ENCODE peak calls at places on chromosomes 11 and 22, in eight cellular contexts. E, J, S, U, L, W, V and O are unnamed samples.
A peak's percentile ranks its signal among the peaks of the same experiment; 100 is the strongest.

GRCh38 chr11:67292671-67293070 is 3.6 kb downstream of the ANKRD13D start:
- DNase-seq in E (no peak), J (no peak), S (no peak), U (no peak), L (no peak), W (no peak), V (no peak), O (no peak)

GRCh38 chr11:66744485-66745355 is 15.7 kb upstream of the SPTBN2 start:
- DNase-seq in E (peak; percentile 83), J (peak; percentile 84), S (peak; percentile 98), U (peak; percentile 95), L (peak; percentile 94), W (peak; percentile 80), V (peak; percentile 87), O (peak; percentile 99)

GRCh38 chr11:117295438-117296137 is 4.4 kb downstream of the BACE1-AS start:
- DNase-seq in E (no peak), J (peak; percentile 3), S (no peak), U (no peak), L (no peak), W (no peak), V (no peak), O (no peak)

GRCh38 chr11:60869451-60869825 is 2.1 kb downstream of the ZP1 start:
- DNase-seq in E (no peak), J (no peak), S (no peak), U (peak; percentile 40), L (no peak), W (no peak), V (no peak), O (no peak)

GRCh38 chr11:78567209-78567608 is 7.5 kb downstream of the NARS2 start:
- DNase-seq in E (no peak), J (no peak), S (no peak), U (no peak), L (no peak), W (no peak), V (no peak), O (no peak)

GRCh38 chr11:99937330-99937729 is 749.8 kb upstream of the ARHGAP42 start:
- DNase-seq in E (no peak), J (no peak), S (no peak), U (no peak), L (no peak), W (no peak), V (no peak), O (no peak)

GRCh38 chr22:37383342-37383741 is 43.9 kb downstream of the ELFN2 start:
- DNase-seq in E (no peak), J (peak; percentile 31), S (peak; percentile 54), U (no peak), L (no peak), W (no peak), V (no peak), O (no peak)

GRCh38 chr11:73907191-73907590 is 30.4 kb downstream of the PAAF1 start:
- DNase-seq in E (no peak), J (peak; percentile 81), S (no peak), U (no peak), L (peak; percentile 75), W (no peak), V (no peak), O (no peak)

GRCh38 chr11:20351870-20352269 is 11.6 kb upstream of the HTATIP2 start:
- DNase-seq in E (no peak), J (no peak), S (no peak), U (no peak), L (no peak), W (no peak), V (no peak), O (no peak)

GRCh38 chr11:44097821-44098220 is 2.3 kb downstream of the EXT2 start:
- DNase-seq in E (no peak), J (peak; percentile 29), S (no peak), U (no peak), L (no peak), W (no peak), V (no peak), O (no peak)

GRCh38 chr11:1484061-1484671 is 2.4 kb downstream of the MOB2 start:
- DNase-seq in E (no peak), J (no peak), S (peak; percentile 73), U (no peak), L (no peak), W (no peak), V (peak; percentile 49), O (no peak)

DNA sequence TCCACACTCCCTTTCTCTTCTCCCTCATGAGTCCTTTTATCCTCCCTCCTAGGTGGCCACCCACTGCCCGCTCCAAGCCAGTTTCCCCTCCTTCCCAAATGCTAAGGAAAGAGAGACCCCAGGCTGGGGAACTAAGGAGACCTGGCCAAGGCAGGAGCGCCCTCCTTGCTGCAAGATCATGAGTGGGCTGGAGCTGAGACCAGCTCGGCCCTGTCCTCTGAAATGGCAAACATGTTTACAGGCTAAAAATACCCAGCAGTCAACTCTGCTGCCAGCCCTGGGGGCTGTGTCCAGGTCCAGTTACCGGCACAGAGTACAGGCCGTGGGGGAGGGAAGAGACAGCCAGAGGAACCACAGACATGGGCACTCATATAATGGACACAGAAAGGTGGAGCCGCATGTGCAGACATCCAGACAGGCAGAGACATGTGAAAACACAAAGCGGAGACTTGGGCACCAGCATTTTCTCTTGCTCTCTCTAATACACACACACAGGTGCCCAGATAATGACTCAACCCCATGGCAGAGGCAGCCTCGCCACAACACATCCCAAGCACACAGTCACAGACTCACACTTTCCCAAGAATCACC is 1.2 kb upstream of the AHNAK start:
- DNase-seq in E (peak; percentile 16), J (no peak), S (no peak), U (no peak), L (peak; percentile 48), W (peak; percentile 47), V (no peak), O (no peak)
- TF ChIP-seq POLR2A in E (no peak), J (no peak), S (no peak), U (no peak), L (no peak), W (peak; percentile 11), V (no peak), O (no peak)

GRCh38 chr11:63537293-63538101 is 889 bp downstream of the PLAAT4 start:
- DNase-seq in E (peak; percentile 65), J (peak; percentile 81), S (peak; percentile 49), U (peak; percentile 50), L (no peak), W (peak; percentile 81), V (no peak), O (no peak)
- TF ChIP-seq POLR2A in E (no peak), J (no peak), S (no peak), U (no peak), L (no peak), W (peak; percentile 25), V (no peak), O (no peak)

DNA sequence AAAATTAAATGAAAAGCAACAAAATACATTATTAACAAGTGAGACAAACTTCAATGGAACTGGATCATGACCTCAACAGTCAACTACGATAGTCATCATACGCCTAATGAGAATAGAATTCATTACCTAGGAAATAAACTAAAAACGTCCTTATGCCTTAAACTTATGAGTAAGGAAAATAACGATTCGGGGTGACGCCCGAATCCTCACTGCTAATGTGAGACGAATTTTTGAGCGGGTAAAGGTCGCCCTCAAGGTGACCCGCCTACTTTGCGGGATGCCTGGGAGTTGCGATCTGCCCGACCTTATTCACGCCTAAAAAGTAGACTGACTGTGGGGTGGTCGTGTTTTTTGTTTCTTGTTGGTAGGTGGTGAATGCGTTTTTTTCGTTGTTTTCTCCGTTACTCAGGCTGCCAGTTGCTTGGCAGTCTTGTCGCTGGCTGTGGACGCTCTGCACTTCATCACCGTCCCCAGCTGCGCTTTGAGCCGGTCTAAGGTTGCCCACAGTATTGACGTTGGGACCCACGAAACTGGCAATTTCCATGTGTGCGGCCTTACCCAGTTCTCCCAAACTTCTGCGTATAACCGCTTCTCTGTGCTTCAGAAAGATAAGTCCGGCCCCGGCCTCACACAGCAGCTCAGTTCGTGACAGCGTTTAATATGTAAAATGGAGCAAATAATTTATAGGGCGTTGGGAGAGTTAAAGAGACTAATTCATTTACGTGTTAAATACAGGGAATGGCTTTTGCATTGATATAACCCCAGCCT is 593 bp upstream of the POLDIP3 start:
- DNase-seq in E (peak; percentile 88), J (peak; percentile 96), S (no peak), U (peak; percentile 80), L (peak; percentile 87), W (peak; percentile 91), V (peak; percentile 94), O (peak; percentile 74)
- TF ChIP-seq POLR2A in E (peak; percentile 91), J (peak; percentile 98), S (peak; percentile 98), U (peak; percentile 90), L (peak; percentile 100), W (peak; percentile 89), V (peak; percentile 98), O (peak; percentile 100)

GRCh38 chr11:72864692-72865655 is 50.8 kb downstream of the ATG16L2 start:
- DNase-seq in E (no peak), J (no peak), S (no peak), U (no peak), L (no peak), W (no peak), V (no peak), O (no peak)
- TF ChIP-seq POLR2A in E (no peak), J (no peak), S (no peak), U (no peak), L (no peak), W (no peak), V (no peak), O (no peak)

GRCh38 chr22:50340157-50340879 is 2.8 kb upstream of the PPP6R2 start:
- DNase-seq in E (no peak), J (no peak), S (no peak), U (no peak), L (no peak), W (no peak), V (no peak), O (no peak)

GRCh38 chr22:50343541-50343935 is 411 bp downstream of the PPP6R2 start:
- DNase-seq in E (no peak), J (no peak), S (no peak), U (no peak), L (no peak), W (no peak), V (no peak), O (no peak)

GRCh38 chr22:50341977-50342650 is 1.0 kb upstream of the PPP6R2 start:
- DNase-seq in E (peak; percentile 90), J (peak; percentile 87), S (peak; percentile 91), U (peak; percentile 89), L (peak; percentile 35), W (peak; percentile 92), V (peak; percentile 91), O (peak; percentile 63)

GRCh38 chr22:50346415-50346945 is 3.4 kb downstream of the PPP6R2 start:
- DNase-seq in E (no peak), J (no peak), S (no peak), U (no peak), L (no peak), W (no peak), V (no peak), O (no peak)

DNA sequence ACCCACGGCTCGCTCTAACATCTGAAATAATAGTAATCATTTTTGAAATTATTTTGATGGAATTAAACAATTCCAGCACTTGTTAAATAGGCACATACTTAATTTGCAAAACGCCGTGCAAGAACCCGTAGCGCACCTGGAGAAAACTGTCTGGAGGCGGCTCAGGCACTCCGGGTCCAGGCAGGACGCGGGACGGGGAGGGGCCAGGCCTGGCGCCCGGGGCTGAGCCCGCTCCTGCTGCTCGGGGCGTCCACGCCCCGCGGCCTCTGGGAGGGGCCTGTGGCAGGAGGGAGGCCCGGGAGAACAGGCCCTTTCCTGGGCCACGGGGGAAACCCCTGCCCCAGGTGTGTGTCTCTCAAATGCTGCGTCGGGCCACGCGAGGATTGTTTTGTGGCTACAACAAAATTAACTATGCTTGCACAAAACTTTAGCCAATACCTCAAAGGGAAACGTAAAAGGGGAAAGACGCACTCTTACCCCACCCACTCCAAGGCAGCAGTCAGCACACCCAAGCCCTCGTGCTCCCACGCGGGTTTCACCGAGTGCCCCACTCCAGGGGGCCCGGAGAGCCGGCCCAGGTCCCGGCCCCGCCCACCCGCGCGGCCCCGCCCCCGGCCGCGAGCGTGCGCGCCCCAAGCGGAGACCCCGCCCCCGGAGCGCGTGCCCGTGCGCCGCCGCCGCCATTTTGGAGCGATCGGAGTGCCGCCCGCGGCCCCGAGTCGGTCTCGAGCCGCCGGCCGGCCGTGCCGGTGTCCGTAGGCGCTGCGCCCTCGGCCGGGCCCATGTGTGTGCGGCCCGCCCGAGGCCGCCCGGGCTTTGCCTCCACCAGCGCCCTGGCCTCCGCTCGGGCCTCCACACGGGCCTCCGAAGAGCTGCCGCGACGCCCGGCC is at the start of gene PPP6R2:
- DNase-seq in E (peak; percentile 88), J (peak; percentile 72), S (peak; percentile 99), U (peak; percentile 91), L (no peak), W (peak; percentile 83), V (peak; percentile 82), O (peak; percentile 80)
- TF ChIP-seq POLR2A in E (no peak), J (peak; percentile 16), S (no peak), U (no peak), L (no peak), W (peak; percentile 57), V (no peak), O (peak; percentile 29)